ENCODE peak calls at places on chromosomes 7 and 10, in eight cellular contexts. X, W, C, H, R, Q, M and Y are unnamed samples.

GRCh38 chr10:47012214-47012613 is 101.0 kb downstream of the PTPN20 start:
- DNase-seq in R (no peak), C (no peak), M (no peak), X (no peak), Q (no peak), W (no peak), H (no peak), Y (no peak)

GRCh38 chr7:6637544-6638229 is 569 bp downstream of the ZNF316 start:
- DNase-seq in C (peak; percentile 30), W (peak; percentile 79), H (peak; percentile 94), R (peak; percentile 59), X (peak; percentile 8), M (peak; percentile 6), Q (no peak), Y (no peak)

GRCh38 chr10:89414879-89415821 is 782 bp downstream of the IFIT5 start:
- DNase-seq in X (peak; percentile 32), R (peak; percentile 73), H (no peak), M (peak; percentile 21), W (peak; percentile 82), Q (peak; percentile 38), C (peak; percentile 63), Y (peak; percentile 11)

GRCh38 chr7:125357681-125358440 is 428.2 kb upstream of the POT1 start:
- DNase-seq in C (no peak), W (no peak), M (no peak), R (no peak), H (no peak), X (no peak), Q (no peak), Y (no peak)

GRCh38 chr7:81637527-81637926 is 132.3 kb downstream of the HGF start:
- DNase-seq in M (no peak), H (no peak), W (no peak), C (peak; percentile 8), Q (no peak), R (no peak), X (no peak), Y (no peak)

GRCh38 chr10:124226271-124226911 is 133.0 kb upstream of the CHST15 start:
- DNase-seq in M (no peak), H (no peak), C (no peak), X (no peak), W (no peak), Q (no peak), R (no peak), Y (no peak)

GRCh38 chr10:81848931-81849330 is 26.1 kb upstream of the NRG3 start:
- DNase-seq in M (no peak), H (no peak), C (no peak), W (no peak), Q (no peak), R (no peak), X (no peak), Y (no peak)

GRCh38 chr7:2632717-2633537 is 1.1 kb downstream of the TTYH3 start:
- DNase-seq in Q (peak; percentile 65), X (peak; percentile 69), W (peak; percentile 86), R (peak; percentile 90), M (peak; percentile 61), C (peak; percentile 48), H (no peak), Y (peak; percentile 73)

GRCh38 chr7:2102375-2102723 is 130.4 kb downstream of the MAD1L1 start:
- DNase-seq in X (no peak), M (no peak), R (no peak), W (no peak), C (no peak), Q (no peak), H (no peak), Y (no peak)

GRCh38 chr7:43758861-43759683 is 592 bp downstream of the BLVRA start:
- DNase-seq in X (peak; percentile 31), M (peak; percentile 35), W (no peak), H (peak; percentile 51), Q (peak; percentile 31), C (peak; percentile 54), R (no peak), Y (no peak)

GRCh38 chr7:44580945-44581344 is 1.1 kb downstream of the TMED4 start:
- DNase-seq in M (no peak), Q (no peak), W (no peak), C (no peak), H (peak; percentile 11), X (no peak), R (no peak), Y (no peak)

GRCh38 chr7:143395187-143396149 is 13.2 kb downstream of the EPHA1 start:
- DNase-seq in M (no peak), C (no peak), W (peak; percentile 59), X (no peak), H (peak; percentile 64), Q (no peak), R (peak; percentile 59), Y (no peak)

GRCh38 chr10:132297521-132297920 is 10.2 kb downstream of the STK32C start:
- DNase-seq in Q (no peak), W (peak; percentile 40), X (no peak), H (no peak), R (peak; percentile 11), C (no peak), M (no peak), Y (no peak)

GRCh38 chr10:111440501-111440900 is 363.7 kb downstream of the ADRA2A start:
- DNase-seq in H (no peak), Q (no peak), C (no peak), W (no peak), M (no peak), R (no peak), X (no peak), Y (no peak)

GRCh38 chr7:106535234-106536026 is 125.5 kb downstream of the CCDC71L start:
- DNase-seq in W (no peak), Q (no peak), R (no peak), H (no peak), C (no peak), X (no peak), M (no peak), Y (no peak)

GRCh38 chr7:38669965-38670520 is 38.9 kb upstream of the AMPH start:
- DNase-seq in X (no peak), W (no peak), C (no peak), H (no peak), R (no peak), M (no peak), Q (no peak), Y (no peak)

GRCh38 chr7:42854521-42855118 is 57.2 kb downstream of the C7orf25 start:
- DNase-seq in M (no peak), X (no peak), H (no peak), W (no peak), Q (no peak), R (no peak), C (no peak), Y (no peak)

GRCh38 chr10:78046711-78047269 is 13.1 kb downstream of the RPS24 start:
- DNase-seq in X (no peak), H (no peak), W (no peak), R (no peak), Q (no peak), M (no peak), C (no peak), Y (peak; percentile 35)

GRCh38 chr10:78045237-78045636 is 11.6 kb downstream of the RPS24 start:
- DNase-seq in Q (no peak), X (no peak), M (no peak), H (no peak), R (no peak), C (no peak), W (no peak), Y (no peak)

GRCh38 chr10:78045856-78046255 is 12.2 kb downstream of the RPS24 start:
- DNase-seq in Q (no peak), W (no peak), X (no peak), H (no peak), R (no peak), C (no peak), M (no peak), Y (no peak)

GRCh38 chr10:78049861-78050260 is 16.2 kb downstream of the RPS24 start:
- DNase-seq in H (no peak), W (no peak), C (no peak), R (no peak), M (no peak), Q (no peak), X (no peak), Y (no peak)

GRCh38 chr10:78047314-78047891 is 13.7 kb downstream of the RPS24 start:
- DNase-seq in C (peak; percentile 90), Q (peak; percentile 92), H (peak; percentile 79), R (peak; percentile 88), M (peak; percentile 63), X (peak; percentile 87), W (peak; percentile 86), Y (peak; percentile 75)
- TF ChIP-seq CTCF in C (peak; percentile 93), Q (peak; percentile 88), H (peak; percentile 95), R (peak; percentile 89), M (peak; percentile 96), X (peak; percentile 96), W (peak; percentile 91), Y (peak; percentile 90)

GRCh38 chr7:156616269-156617202 is 24.0 kb upstream of the RNF32 start:
- DNase-seq in H (no peak), M (no peak), C (no peak), X (peak; percentile 4), Q (no peak), R (no peak), W (no peak), Y (no peak)
- H3K4me3 ChIP-seq in H (no peak overlapping the region), M (peak overlapping the region; percentile 44), C (no peak overlapping the region), X (no peak overlapping the region), Q (no peak overlapping the region), R (no peak overlapping the region), W (peak overlapping the region; percentile 50), Y (peak overlapping the region; percentile 21)

DNA sequence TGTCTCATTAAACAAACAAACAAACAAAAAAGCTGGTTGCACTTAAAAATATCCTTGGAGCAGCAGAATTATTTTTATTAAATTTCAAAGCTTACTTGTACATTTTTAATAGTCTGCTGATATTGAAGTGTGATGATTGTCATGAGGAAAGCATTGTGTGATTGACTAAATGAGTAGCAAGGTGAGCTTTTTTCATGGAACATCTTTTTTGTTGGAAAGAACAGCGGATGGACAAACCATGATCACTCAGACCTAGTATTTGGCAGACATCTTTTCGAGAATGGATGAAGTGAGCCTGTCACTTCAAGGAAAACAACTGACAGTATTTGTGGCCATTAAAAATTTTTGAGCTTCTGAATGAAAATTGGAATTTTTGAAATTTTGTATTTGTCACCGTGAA is 5.7 kb upstream of the CALML3 start:
- DNase-seq in W (no peak), H (no peak), R (no peak), M (no peak), Q (no peak), C (no peak), X (no peak), Y (no peak)
- H3K27me3 ChIP-seq in W (no peaks in the 10 kb centered on the region), H (no peaks in the 10 kb centered on the region), R (no peaks in the 10 kb centered on the region), M (no peaks in the 10 kb centered on the region), Q (no peaks in the 10 kb centered on the region), C (no peaks in the 10 kb centered on the region), X (peaks cover 21% of the 10 kb centered on the region), Y (no peaks in the 10 kb centered on the region)

GRCh38 chr10:36781570-36781969 is 343.8 kb upstream of the ANKRD30A start:
- DNase-seq in W (no peak), H (no peak), X (no peak), C (no peak), M (no peak), R (no peak), Q (no peak), Y (no peak)

GRCh38 chr10:36783400-36783799 is 342.0 kb upstream of the ANKRD30A start:
- DNase-seq in Q (no peak), C (no peak), W (no peak), H (no peak), R (no peak), X (no peak), M (no peak), Y (no peak)

GRCh38 chr10:36779238-36779846 is 346.1 kb upstream of the ANKRD30A start:
- DNase-seq in M (peak; percentile 22), C (peak; percentile 87), X (peak; percentile 81), Q (peak; percentile 19), W (no peak), R (no peak), H (peak; percentile 13), Y (peak; percentile 67)

GRCh38 chr10:36773652-36774051 is 351.7 kb upstream of the ANKRD30A start:
- DNase-seq in M (no peak), H (no peak), C (no peak), X (no peak), Q (no peak), W (no peak), R (no peak), Y (no peak)

GRCh38 chr10:36778600-36778999 is 346.8 kb upstream of the ANKRD30A start:
- DNase-seq in C (no peak), H (no peak), X (no peak), Q (no peak), R (no peak), M (no peak), W (no peak), Y (no peak)
- TF ChIP-seq CTCF in C (no peak), H (no peak), X (no peak), Q (no peak), R (no peak), M (no peak), W (no peak), Y (no peak)